ENCODE peak calls at places on chromosomes 3 and 15, in ten cellular contexts. I is mammary epithelial cell, O is brain microvascular endothelial cell, R is MM.1S, N is HL-60, U is heart left ventricle, H is pancreas, Z is fibroblast of lung, Y is transverse colon, T is endodermal cell. B is an unnamed sample. For H3K27me3, the result is how much of the 10 kb centered on the place peaks cover.

GRCh38 chr3:122941233-122942206 is 86.0 kb downstream of the SEMA5B start:
- DNase-seq in I (no peak), O (no peak), R (no peak), N (no peak), U (no peak), H (no peak), Z (no peak), Y (no peak), T (no peak), B (no peak)

GRCh38 chr3:76566211-76566534 is 473.7 kb upstream of the ROBO2 start:
- DNase-seq in I (no peak), O (no peak), R (no peak), N (no peak), U (no peak), H (no peak), Z (no peak), Y (no peak), T (no peak), B (no peak)

GRCh38 chr3:24300949-24301348 is 193.7 kb downstream of the THRB start:
- DNase-seq in I (no peak), O (no peak), R (no peak), N (no peak), U (no peak), H (no peak), Z (no peak), Y (no peak), T (no peak), B (no peak)

GRCh38 chr3:38311474-38311873 is 29.4 kb downstream of the SLC22A14 start:
- DNase-seq in I (no peak), O (no peak), R (no peak), N (no peak), U (no peak), H (no peak), Z (no peak), Y (no peak), T (no peak), B (no peak)

GRCh38 chr3:71168961-71169411 is 414.5 kb downstream of the FOXP1 start:
- DNase-seq in I (no peak), O (no peak), R (no peak), N (no peak), U (no peak), H (no peak), Z (no peak), Y (no peak), T (no peak), B (no peak)

GRCh38 chr3:3170998-3171397 is 8.5 kb downstream of the CRBN start:
- DNase-seq in I (peak), O (no peak), R (peak), N (no peak), U (no peak), H (no peak), Z (peak), Y (no peak), T (no peak), B (no peak)

GRCh38 chr3:126341755-126342150 is 15.5 kb downstream of the KLF15 start:
- DNase-seq in I (no peak), O (no peak), R (no peak), N (no peak), U (no peak), H (peak), Z (no peak), Y (peak), T (peak), B (no peak)

GRCh38 chr3:142273501-142273900 is 48.1 kb upstream of the GK5 start:
- DNase-seq in I (no peak), O (no peak), R (no peak), N (no peak), U (no peak), H (no peak), Z (no peak), Y (no peak), T (no peak), B (no peak)

GRCh38 chr15:71592186-71592585 is 218.2 kb upstream of the NR2E3 start:
- DNase-seq in I (no peak), O (no peak), R (no peak), N (no peak), U (no peak), H (no peak), Z (no peak), Y (no peak), T (no peak), B (no peak)

GRCh38 chr3:173826901-173827609 is 429.5 kb downstream of the NLGN1 start:
- DNase-seq in I (peak), O (peak), R (no peak), N (no peak), U (no peak), H (no peak), Z (peak), Y (no peak), T (no peak), B (no peak)

GRCh38 chr3:190568036-190568435 is 54.2 kb downstream of the IL1RAP start:
- DNase-seq in I (no peak), O (no peak), R (no peak), N (no peak), U (no peak), H (no peak), Z (no peak), Y (no peak), T (no peak), B (no peak)

GRCh38 chr15:68699124-68699880 is 120.5 kb downstream of the CORO2B start:
- DNase-seq in I (no peak), O (no peak), R (no peak), N (no peak), U (no peak), H (no peak), Z (no peak), Y (no peak), T (peak), B (no peak)

GRCh38 chr15:91021516-91022074 is 799 bp downstream of the VPS33B start:
- DNase-seq in I (peak), O (peak), R (no peak), N (no peak), U (no peak), H (no peak), Z (no peak), Y (no peak), T (no peak), B (no peak)

GRCh38 chr15:65286069-65286703 is 497 bp downstream of the PARP16 start:
- DNase-seq in I (peak), O (no peak), R (peak), N (no peak), U (peak), H (no peak), Z (peak), Y (peak), T (peak), B (no peak)

GRCh38 chr3:194984026-194984425 is 286.9 kb downstream of the XXYLT1 start:
- DNase-seq in I (no peak), O (no peak), R (no peak), N (no peak), U (no peak), H (no peak), Z (no peak), Y (no peak), T (no peak), B (no peak)

GRCh38 chr3:133258358-133258757 is 141.5 kb upstream of the BFSP2 start:
- DNase-seq in I (peak), O (peak), R (no peak), N (no peak), U (no peak), H (no peak), Z (no peak), Y (no peak), T (peak), B (no peak)

GRCh38 chr3:35675621-35676020 is 36.3 kb downstream of the ARPP21 start:
- DNase-seq in I (no peak), O (no peak), R (no peak), N (no peak), U (no peak), H (no peak), Z (no peak), Y (no peak), T (no peak), B (no peak)

GRCh38 chr3:35679409-35680080 is 40.2 kb downstream of the ARPP21 start:
- DNase-seq in I (no peak), O (no peak), R (no peak), N (no peak), U (no peak), H (no peak), Z (no peak), Y (no peak), T (no peak), B (no peak)

GRCh38 chr3:35675206-35675605 is 35.9 kb downstream of the ARPP21 start:
- DNase-seq in I (no peak), O (peak), R (no peak), N (no peak), U (no peak), H (no peak), Z (no peak), Y (no peak), T (no peak), B (no peak)

GRCh38 chr3:35678552-35679220 is 39.4 kb downstream of the ARPP21 start:
- DNase-seq in I (no peak), O (no peak), R (no peak), N (no peak), U (no peak), H (no peak), Z (no peak), Y (no peak), T (no peak), B (no peak)

GRCh38 chr3:35677797-35678196 is 38.5 kb downstream of the ARPP21 start:
- DNase-seq in I (no peak), O (peak), R (no peak), N (no peak), U (no peak), H (no peak), Z (no peak), Y (no peak), T (no peak), B (no peak)
- H3K4me3 ChIP-seq in I (no peak), O (no peak), R (no peak), N (no peak), U (no peak), H (no peak), Z (no peak), Y (no peak), T (no peak), B (no peak)

GRCh38 chr3:128689060-128689459 is 36.9 kb upstream of the RAB7A start:
- DNase-seq in I (no peak), O (no peak), R (no peak), N (no peak), U (no peak), H (no peak), Z (no peak), Y (no peak), T (no peak), B (no peak)

GRCh38 chr3:128683957-128684356 is 33.3 kb upstream of the RPN1 start:
- DNase-seq in I (no peak), O (no peak), R (no peak), N (no peak), U (no peak), H (no peak), Z (no peak), Y (no peak), T (no peak), B (no peak)

GRCh38 chr3:128681277-128681829 is 30.7 kb upstream of the RPN1 start:
- DNase-seq in I (no peak), O (no peak), R (no peak), N (peak), U (no peak), H (no peak), Z (no peak), Y (no peak), T (no peak), B (no peak)

GRCh38 chr3:128685001-128685726 is 34.5 kb upstream of the RPN1 start:
- DNase-seq in I (no peak), O (no peak), R (no peak), N (no peak), U (no peak), H (no peak), Z (no peak), Y (no peak), T (no peak), B (no peak)

GRCh38 chr3:128686465-128686864 is 35.8 kb upstream of the RPN1 start:
- DNase-seq in I (no peak), O (no peak), R (no peak), N (no peak), U (no peak), H (no peak), Z (no peak), Y (no peak), T (no peak), B (no peak)
- TF ChIP-seq CTCF in I (no peak), O (no peak), R (no peak), N (no peak), U (no peak), H (no peak), Z (no peak), Y (no peak), T (no peak), B (no peak)

DNA sequence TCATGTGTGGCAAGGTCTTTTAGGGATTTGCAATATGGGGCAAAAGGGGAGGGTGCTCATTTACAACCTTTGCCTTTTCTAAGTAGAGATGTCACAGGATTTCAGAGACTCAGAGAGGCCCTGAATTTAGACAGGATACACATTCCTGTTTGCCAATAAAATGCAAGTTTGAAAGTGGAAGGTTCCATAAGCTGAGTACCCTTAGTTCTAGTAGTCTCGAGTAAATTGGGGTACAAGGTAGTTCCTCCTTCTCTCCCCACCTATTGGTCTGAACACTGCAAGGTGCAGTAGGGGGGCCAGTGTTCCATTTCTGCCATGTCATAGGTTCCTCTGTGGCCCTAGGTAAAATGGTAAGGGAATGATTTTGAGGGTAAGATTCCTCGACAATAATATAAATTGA is 5.8 kb downstream of the SOX2 start:
- DNase-seq in I (no peak), O (no peak), R (no peak), N (no peak), U (no peak), H (no peak), Z (no peak), Y (no peak), T (no peak), B (no peak)
- H3K27me3 ChIP-seq in I (half or more), O (half or more), R (under half), N (half or more), U (half or more), H (half or more), Z (under half), Y (half or more), T (half or more), B (under half)

DNA sequence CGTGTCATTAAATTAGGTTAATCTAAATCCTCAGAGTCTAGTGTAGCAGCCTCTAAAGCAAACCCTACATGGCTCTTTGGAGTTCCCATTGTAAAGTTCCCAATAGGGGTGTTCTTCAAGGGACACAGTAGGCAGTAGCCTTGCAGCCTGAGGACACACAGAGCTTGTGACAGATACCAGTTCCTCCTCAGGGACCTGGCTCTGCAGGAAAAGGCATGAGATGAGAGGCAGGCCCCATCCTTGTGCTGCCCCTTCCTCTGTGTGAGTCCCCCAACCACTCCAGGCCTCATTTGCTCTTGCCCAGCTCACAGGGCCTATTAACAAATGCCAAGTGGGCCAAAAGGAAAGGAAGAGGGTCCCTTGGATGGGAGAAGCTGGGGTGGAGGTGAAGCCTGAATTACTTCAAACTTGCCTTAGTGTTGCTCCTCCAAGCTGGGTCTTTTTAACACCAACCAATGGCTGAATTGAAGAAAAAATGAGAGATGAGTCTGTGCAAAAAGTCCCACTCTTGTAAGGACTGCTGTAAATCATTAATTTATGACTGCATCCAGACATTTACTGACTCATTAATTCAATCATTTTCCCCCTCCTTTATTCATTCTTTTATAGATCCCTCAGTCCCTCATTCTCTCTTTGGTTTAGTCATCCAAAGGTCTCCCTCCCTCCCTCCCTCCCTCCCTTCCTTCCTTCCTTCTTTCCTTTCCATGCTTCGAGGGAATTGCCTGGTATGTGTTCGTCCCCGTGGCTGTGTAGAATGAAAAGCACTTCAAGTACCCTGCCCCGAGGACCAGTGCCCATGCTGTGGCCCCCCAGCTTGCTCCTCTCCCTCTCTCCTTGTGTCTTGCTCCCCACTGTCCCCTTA is 35.4 kb upstream of the MRPS22 start:
- DNase-seq in I (no peak), O (no peak), R (no peak), N (no peak), U (no peak), H (no peak), Z (no peak), Y (no peak), T (no peak), B (no peak)
- H3K4me3 ChIP-seq in I (no peak), O (no peak), R (no peak), N (no peak), U (no peak), H (no peak), Z (no peak), Y (no peak), T (no peak), B (no peak)